ENCODE peak calls at places on chromosomes 1 and 21, in five cellular contexts. Y is kidney glomerular epithelial cell; O is skeletal muscle cell; I is hippocampal formation; V is stimulated activated effector memory CD8-positive, alpha-beta T cell treated with anti-CD3 and anti-CD28 coated beads, Interleukin-12 subunit alpha, Interleukin-12 subunit beta, amount 100 ng/mL, for 72 hours. K is an unnamed sample.

GRCh38 chr21:14755086-14755485 is 209.0 kb upstream of the SAMSN1 start:
- DNase-seq in Y (no peak), O (no peak), I (no peak), V (no peak), K (no peak)

GRCh38 chr21:38277501-38278111 is 20.8 kb downstream of the KCNJ15 start:
- DNase-seq in Y (peak), O (peak), I (no peak), V (no peak), K (no peak)

GRCh38 chr1:152110365-152110859 is 4.8 kb downstream of the TCHH start:
- DNase-seq in Y (peak), O (peak), I (no peak), V (peak), K (peak)

GRCh38 chr1:16020325-16020724 is 1.5 kb upstream of the CLCNKA start:
- DNase-seq in Y (no peak), O (no peak), I (no peak), V (no peak), K (no peak)

GRCh38 chr1:231594749-231595148 is 31.8 kb upstream of the DISC1 start:
- DNase-seq in Y (no peak), O (no peak), I (no peak), V (no peak), K (no peak)

GRCh38 chr1:151653397-151653796 is 41.5 kb downstream of the SNX27 start:
- DNase-seq in Y (no peak), O (peak), I (no peak), V (no peak), K (no peak)

GRCh38 chr1:203702130-203702577 is 62.8 kb upstream of the LAX1 start:
- DNase-seq in Y (peak), O (no peak), I (peak), V (peak), K (peak)

GRCh38 chr1:229893762-229894444 is 173.1 kb upstream of the GALNT2 start:
- DNase-seq in Y (no peak), O (no peak), I (no peak), V (peak), K (no peak)

GRCh38 chr1:12109901-12110300 is 46.8 kb downstream of the TNFRSF8 start:
- DNase-seq in Y (no peak), O (no peak), I (no peak), V (no peak), K (no peak)

GRCh38 chr1:32242341-32242851 is 4.6 kb upstream of the FAM167B start:
- DNase-seq in Y (no peak), O (no peak), I (peak), V (no peak), K (no peak)

GRCh38 chr1:55632058-55632457 is 416.9 kb upstream of the USP24 start:
- DNase-seq in Y (peak), O (no peak), I (no peak), V (no peak), K (no peak)

GRCh38 chr1:229607370-229607769 is 18.6 kb downstream of the TAF5L start:
- DNase-seq in Y (no peak), O (no peak), I (no peak), V (no peak), K (no peak)

GRCh38 chr1:183870351-183871077 is 65.6 kb downstream of the RGL1 start:
- DNase-seq in Y (no peak), O (no peak), I (peak), V (no peak), K (no peak)

GRCh38 chr1:39925727-39926342 is 24.1 kb upstream of the MYCL start:
- DNase-seq in Y (no peak), O (peak), I (no peak), V (no peak), K (no peak)

GRCh38 chr1:116503535-116504307 is 67.1 kb downstream of the CD58 start:
- DNase-seq in Y (no peak), O (no peak), I (no peak), V (peak), K (no peak)

GRCh38 chr1:8076171-8076570 is 50.1 kb upstream of the ERRFI1 start:
- DNase-seq in Y (no peak), O (no peak), I (no peak), V (no peak), K (no peak)

GRCh38 chr21:46581780-46582307 is 23.0 kb downstream of the S100B start:
- DNase-seq in Y (no peak), O (no peak), I (no peak), V (no peak), K (no peak)

K was measured in NCI-H774.